ENCODE peak calls at places on chromosomes 4 and X, in nine cellular contexts. F is HFF-Myc; O is Calu3; L is left ventricle myocardium inferior; M is lower leg skin; X is WERI-Rb-1; P is sigmoid colon; B is GM12878; D is activated CD8-positive, alpha-beta T cell treated with anti-CD3 and anti-CD28 coated beads for 36 hours. Y is an unnamed sample.
A peak's percentile ranks its signal among the peaks of the same experiment; 100 is the strongest.

GRCh38 chr4:150889306-150889705 is 125.8 kb downstream of the LRBA start:
- DNase-seq in D (no peak), P (no peak), O (no peak), M (no peak), F (no peak), L (no peak), B (no peak), X (peak; percentile 29), Y (no peak)

GRCh38 chr4:6471303-6472007 is 959 bp downstream of the PPP2R2C start:
- DNase-seq in B (no peak), L (no peak), X (peak; percentile 35), O (no peak), D (no peak), F (no peak), P (peak; percentile 34), M (peak; percentile 11), Y (peak; percentile 35)

GRCh38 chr4:82721819-82722423 is 76.7 kb downstream of the SCD5 start:
- DNase-seq in L (peak; percentile 39), X (peak; percentile 42), D (peak; percentile 48), B (no peak), F (peak; percentile 37), O (peak; percentile 58), P (no peak), M (no peak), Y (peak; percentile 52)

GRCh38 chrX:102659790-102660757 is 8.8 kb downstream of the GPRASP1 start:
- DNase-seq in B (peak; percentile 28), L (peak; percentile 86), F (peak; percentile 14), P (peak; percentile 92), X (peak; percentile 80), M (peak; percentile 84), D (peak; percentile 91), O (peak; percentile 74), Y (peak; percentile 65)

GRCh38 chr4:100935090-100935489 is 412.2 kb downstream of the PPP3CA start:
- DNase-seq in X (no peak), O (no peak), L (no peak), B (no peak), P (no peak), M (no peak), D (peak; percentile 1), F (peak; percentile 3), Y (no peak)

GRCh38 chr4:51895158-51895557 is 52.2 kb downstream of the DCUN1D4 start:
- DNase-seq in X (no peak), F (no peak), M (no peak), O (no peak), P (no peak), B (no peak), D (no peak), L (no peak), Y (no peak)

GRCh38 chr4:139704915-139705485 is 39.4 kb downstream of the MGST2 start:
- DNase-seq in P (no peak), X (no peak), L (no peak), F (no peak), D (no peak), B (no peak), M (no peak), O (no peak), Y (no peak)

GRCh38 chr4:77854431-77855111 is 8.1 kb upstream of the MRPL1 start:
- DNase-seq in D (peak; percentile 61), X (no peak), L (no peak), B (no peak), O (no peak), F (no peak), P (no peak), M (no peak), Y (no peak)

GRCh38 chrX:48511561-48511960 is 2.8 kb downstream of the PORCN start:
- DNase-seq in X (peak; percentile 39), M (no peak), B (no peak), L (no peak), P (no peak), O (peak; percentile 47), F (no peak), D (no peak), Y (no peak)

GRCh38 chr4:53598901-53599300 is 7.6 kb upstream of the LNX1 start:
- DNase-seq in M (no peak), O (no peak), X (no peak), L (no peak), P (no peak), B (no peak), F (no peak), D (no peak), Y (no peak)

GRCh38 chr4:53598483-53598882 is 7.2 kb upstream of the LNX1 start:
- DNase-seq in P (no peak), X (no peak), F (no peak), L (no peak), M (no peak), D (no peak), B (no peak), O (no peak), Y (no peak)

GRCh38 chr4:53602390-53602789 is 11.1 kb upstream of the LNX1 start:
- DNase-seq in B (no peak), X (no peak), O (no peak), D (no peak), L (no peak), P (no peak), M (no peak), F (no peak), Y (no peak)

GRCh38 chr4:53599632-53600031 is 8.3 kb upstream of the LNX1 start:
- DNase-seq in O (no peak), P (no peak), X (no peak), D (no peak), L (no peak), F (no peak), M (no peak), B (no peak), Y (no peak)

GRCh38 chr4:53601251-53601764 is 10.0 kb upstream of the LNX1 start:
- DNase-seq in X (peak; percentile 47), L (peak; percentile 15), B (no peak), P (no peak), M (no peak), D (no peak), F (no peak), O (peak; percentile 61), Y (peak; percentile 42)
- TF ChIP-seq CTCF in X (peak; percentile 61), L (peak; percentile 47), B (peak; percentile 45), P (no peak), M (no peak), D (peak; percentile 8), F (peak; percentile 30), O (no peak), Y (peak; percentile 40)

DNA sequence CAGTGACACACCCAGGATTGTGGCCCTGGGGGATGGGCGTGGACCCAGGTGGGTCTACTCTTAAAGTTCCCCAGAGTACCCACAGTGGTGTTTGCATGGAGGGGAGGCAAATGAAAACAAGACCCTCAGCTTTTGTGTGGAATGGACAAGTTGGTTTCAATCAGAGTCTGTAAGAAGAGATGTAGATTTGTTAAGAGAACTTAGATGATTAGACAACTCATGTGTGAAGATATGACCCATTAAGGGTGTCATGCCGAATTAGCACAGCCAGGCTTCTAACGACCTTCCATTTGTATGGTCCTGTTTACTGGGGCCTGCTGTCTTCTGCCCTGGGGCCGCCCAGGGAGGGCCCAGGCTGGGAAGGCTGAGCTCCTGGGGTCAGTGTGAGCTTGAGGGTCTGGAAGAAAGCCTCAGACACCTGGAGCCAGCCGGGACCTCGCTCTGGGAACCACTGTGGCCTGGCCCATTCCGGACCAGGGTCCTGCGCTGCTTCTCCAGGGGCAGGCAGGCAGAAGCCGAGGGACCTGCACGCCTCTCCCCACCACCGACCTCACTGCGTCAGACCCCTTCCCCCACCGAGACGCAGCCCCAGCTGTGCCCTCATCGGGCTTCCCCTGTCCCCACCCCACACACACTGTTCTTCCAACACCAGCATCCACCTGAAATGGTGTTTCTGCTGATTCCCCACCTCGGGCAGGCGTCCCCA is 20.4 kb downstream of the UVSSA start:
- DNase-seq in M (no peak), O (no peak), L (peak; percentile 7), F (no peak), B (no peak), X (no peak), D (no peak), P (peak; percentile 49), Y (no peak)
- TF ChIP-seq CTCF in M (no peak), O (no peak), L (no peak), F (no peak), B (no peak), X (no peak), D (no peak), P (no peak), Y (no peak)

DNA sequence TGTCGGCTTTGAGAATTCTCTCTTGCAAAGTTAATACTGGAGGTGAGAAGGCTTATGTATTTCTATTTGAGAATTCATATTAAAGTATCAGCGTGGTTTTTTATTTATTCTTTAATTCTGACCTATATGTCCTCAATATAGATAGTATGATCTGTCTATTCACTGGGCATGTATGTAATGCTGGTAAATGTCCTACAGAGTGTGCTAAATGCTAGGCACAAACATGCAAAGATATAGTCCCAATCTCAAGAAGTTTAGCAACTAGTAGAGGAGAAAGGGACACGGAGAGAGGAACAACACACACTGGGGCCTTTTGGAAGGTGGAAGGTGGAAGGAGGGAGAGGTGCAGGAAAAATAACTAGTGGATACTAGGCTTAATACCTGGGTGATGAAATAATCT is 11.0 kb upstream of the BMPR1B start:
- DNase-seq in M (no peak), L (no peak), X (no peak), P (no peak), O (no peak), D (no peak), F (no peak), B (no peak), Y (no peak)
- TF ChIP-seq CTCF in M (no peak), L (peak; percentile 17), X (peak; percentile 40), P (no peak), O (no peak), D (no peak), F (no peak), B (no peak), Y (no peak)

DNA sequence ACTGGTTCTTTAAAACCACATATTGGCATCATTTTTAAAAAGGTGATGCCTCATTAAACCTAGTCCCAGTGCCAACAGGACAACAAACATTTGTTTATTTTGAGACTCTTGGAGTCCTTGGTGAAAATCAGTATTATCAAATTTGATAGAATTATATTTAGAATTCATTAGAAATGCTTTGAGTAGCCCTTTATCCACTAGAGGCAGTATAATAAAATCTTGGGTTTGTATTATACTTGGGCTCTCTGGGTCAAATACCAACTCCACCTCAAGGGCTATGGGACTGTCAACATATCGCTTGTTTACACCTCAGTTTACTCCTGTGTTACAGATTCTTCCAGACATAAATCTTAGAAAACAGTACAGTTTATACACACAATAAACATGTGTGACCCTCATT is 335.7 kb upstream of the FSTL5 start:
- DNase-seq in X (no peak), O (no peak), L (no peak), F (no peak), P (no peak), B (no peak), M (no peak), D (no peak), Y (no peak)
- TF ChIP-seq CTCF in X (no peak), O (no peak), L (peak; percentile 38), F (no peak), P (no peak), B (no peak), M (no peak), D (peak; percentile 15), Y (no peak)

DNA sequence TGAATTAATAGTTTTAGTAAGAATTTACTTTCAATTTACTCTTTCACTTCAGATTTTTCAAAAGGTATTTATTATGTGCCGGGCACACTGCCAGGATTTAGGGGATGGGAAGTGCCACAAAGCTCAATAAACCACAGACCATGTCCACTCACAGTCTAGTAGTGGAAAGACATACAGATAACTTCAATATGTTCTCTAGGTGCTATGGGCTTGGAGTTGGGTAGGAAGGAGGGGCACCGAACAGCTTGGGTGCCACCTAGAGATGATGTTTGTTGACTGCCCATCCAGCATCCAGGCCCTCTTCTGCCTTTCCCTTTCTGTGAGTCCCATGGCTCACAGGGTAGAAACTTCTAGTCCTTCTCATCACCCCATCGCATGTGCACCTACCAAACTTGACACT is 17.8 kb downstream of the MFAP3L start:
- DNase-seq in P (no peak), L (no peak), D (no peak), M (no peak), F (no peak), B (no peak), X (no peak), O (peak; percentile 30), Y (no peak)
- TF ChIP-seq CTCF in P (no peak), L (no peak), D (no peak), M (no peak), F (no peak), B (no peak), X (peak; percentile 48), O (no peak), Y (no peak)